ENCODE peak calls at places on chromosomes 12 and 14, in six cellular contexts. One of them, this sample, is unnamed.

GRCh38 chr12:120238224-120238616 is 27.3 kb downstream of the PXN start:
- DNase-seq in sigmoid colon: peak; percentile 63
- DNase-seq in A549: no peak
- DNase-seq in GM12878: no peak
- DNase-seq in HCT116: no peak
- DNase-seq in testis: no peak
- DNase-seq in this sample: no peak

GRCh38 chr14:34699873-34700621 is 14.3 kb downstream of the CFL2 start:
- DNase-seq in HCT116: peak; percentile 72
- DNase-seq in GM12878: no peak
- DNase-seq in testis: no peak
- DNase-seq in A549: peak; percentile 90
- DNase-seq in sigmoid colon: no peak
- DNase-seq in this sample: no peak

GRCh38 chr12:88237954-88238353 is 95.8 kb downstream of the TMTC3 start:
- DNase-seq in GM12878: peak; percentile 7
- DNase-seq in sigmoid colon: no peak
- DNase-seq in A549: peak; percentile 26
- DNase-seq in HCT116: peak; percentile 32
- DNase-seq in testis: no peak
- DNase-seq in this sample: no peak

GRCh38 chr14:94946244-94946643 is 176.3 kb upstream of the GSC start:
- DNase-seq in GM12878: no peak
- DNase-seq in sigmoid colon: no peak
- DNase-seq in HCT116: no peak
- DNase-seq in testis: no peak
- DNase-seq in A549: no peak
- DNase-seq in this sample: no peak

GRCh38 chr12:29167410-29167809 is 18.3 kb downstream of the FAR2 start:
- DNase-seq in testis: no peak
- DNase-seq in GM12878: no peak
- DNase-seq in HCT116: no peak
- DNase-seq in A549: no peak
- DNase-seq in sigmoid colon: no peak
- DNase-seq in this sample: no peak

GRCh38 chr12:71871116-71871515 is 31.6 kb downstream of the TBC1D15 start:
- DNase-seq in HCT116: no peak
- DNase-seq in sigmoid colon: no peak
- DNase-seq in testis: no peak
- DNase-seq in A549: no peak
- DNase-seq in GM12878: no peak
- DNase-seq in this sample: no peak

GRCh38 chr12:117060236-117060926 is 38.8 kb downstream of the TESC start:
- DNase-seq in testis: no peak
- DNase-seq in A549: no peak
- DNase-seq in GM12878: no peak
- DNase-seq in HCT116: no peak
- DNase-seq in sigmoid colon: no peak
- DNase-seq in this sample: peak; percentile 55

GRCh38 chr12:20376984-20377383 is 8.6 kb downstream of the PDE3A start:
- DNase-seq in testis: no peak
- DNase-seq in A549: peak; percentile 44
- DNase-seq in HCT116: peak; percentile 22
- DNase-seq in sigmoid colon: no peak
- DNase-seq in GM12878: no peak
- DNase-seq in this sample: peak; percentile 67

GRCh38 chr14:101817511-101818001 is 56.0 kb downstream of the PPP2R5C start:
- DNase-seq in testis: no peak
- DNase-seq in GM12878: no peak
- DNase-seq in HCT116: no peak
- DNase-seq in sigmoid colon: no peak
- DNase-seq in A549: no peak
- DNase-seq in this sample: peak; percentile 55

GRCh38 chr12:52526511-52526951 is 6.3 kb upstream of the KRT5 start:
- DNase-seq in sigmoid colon: no peak
- DNase-seq in testis: no peak
- DNase-seq in GM12878: no peak
- DNase-seq in A549: no peak
- DNase-seq in HCT116: no peak
- DNase-seq in this sample: no peak

GRCh38 chr12:76713130-76713529 is 50.8 kb upstream of the ZDHHC17 start:
- DNase-seq in HCT116: no peak
- DNase-seq in A549: peak; percentile 8
- DNase-seq in sigmoid colon: no peak
- DNase-seq in testis: no peak
- DNase-seq in GM12878: no peak
- DNase-seq in this sample: no peak

GRCh38 chr14:105197274-105197673 is 16.2 kb upstream of the NUDT14 start:
- DNase-seq in sigmoid colon: no peak
- DNase-seq in A549: peak; percentile 47
- DNase-seq in GM12878: no peak
- DNase-seq in HCT116: no peak
- DNase-seq in testis: no peak
- DNase-seq in this sample: no peak

GRCh38 chr12:124938606-124939427 is 24.4 kb upstream of the UBC start:
- DNase-seq in HCT116: peak; percentile 79
- DNase-seq in sigmoid colon: peak; percentile 86
- DNase-seq in A549: peak; percentile 97
- DNase-seq in GM12878: peak; percentile 55
- DNase-seq in testis: peak; percentile 81
- DNase-seq in this sample: no peak

GRCh38 chr14:54377501-54377900 is 19.3 kb upstream of the CDKN3 start:
- DNase-seq in A549: no peak
- DNase-seq in sigmoid colon: no peak
- DNase-seq in HCT116: no peak
- DNase-seq in testis: no peak
- DNase-seq in GM12878: no peak
- DNase-seq in this sample: no peak

GRCh38 chr14:24984846-24985589 is 64.9 kb downstream of the STXBP6 start:
- DNase-seq in testis: no peak
- DNase-seq in HCT116: no peak
- DNase-seq in GM12878: no peak
- DNase-seq in sigmoid colon: peak; percentile 78
- DNase-seq in A549: no peak
- DNase-seq in this sample: peak; percentile 78

GRCh38 chr12:98814254-98814653 is 169.2 kb downstream of the APAF1 start:
- DNase-seq in GM12878: no peak
- DNase-seq in A549: no peak
- DNase-seq in testis: no peak
- DNase-seq in HCT116: no peak
- DNase-seq in sigmoid colon: no peak
- DNase-seq in this sample: no peak

GRCh38 chr14:93206793-93207467 is at the start of the genes GON7 and UBR7:
- DNase-seq in GM12878: peak; percentile 86
- DNase-seq in testis: peak; percentile 97
- DNase-seq in HCT116: peak; percentile 93
- DNase-seq in sigmoid colon: peak; percentile 97
- DNase-seq in A549: peak; percentile 97
- DNase-seq in this sample: peak; percentile 96
- TF ChIP-seq POLR2A in GM12878: peak; percentile 92
- TF ChIP-seq POLR2A in testis: peak; percentile 50
- TF ChIP-seq POLR2A in HCT116: peak; percentile 51
- TF ChIP-seq POLR2A in sigmoid colon: peak; percentile 41
- TF ChIP-seq POLR2A in A549: peak; percentile 80
- TF ChIP-seq POLR2A in this sample: peak; percentile 94

GRCh38 chr12:6942331-6942665 is 1.3 kb upstream of the RNU7-1 start:
- DNase-seq in HCT116: no peak
- DNase-seq in GM12878: no peak
- DNase-seq in A549: no peak
- DNase-seq in sigmoid colon: no peak
- DNase-seq in testis: no peak
- DNase-seq in this sample: no peak

GRCh38 chr12:6945613-6946012 is 1.8 kb downstream of the C12orf57 start:
- DNase-seq in sigmoid colon: no peak
- DNase-seq in GM12878: no peak
- DNase-seq in HCT116: no peak
- DNase-seq in testis: no peak
- DNase-seq in A549: no peak
- DNase-seq in this sample: no peak

GRCh38 chr12:6944381-6945186 is 762 bp downstream of the C12orf57 start:
- DNase-seq in GM12878: peak; percentile 85
- DNase-seq in A549: peak; percentile 97
- DNase-seq in HCT116: peak; percentile 89
- DNase-seq in sigmoid colon: peak; percentile 98
- DNase-seq in testis: peak; percentile 95
- DNase-seq in this sample: peak; percentile 92

GRCh38 chr12:6943387-6943718 is 263 bp upstream of the RNU7-1 start:
- DNase-seq in HCT116: peak; percentile 89
- DNase-seq in A549: peak; percentile 95
- DNase-seq in testis: peak; percentile 97
- DNase-seq in GM12878: no peak
- DNase-seq in sigmoid colon: peak; percentile 96
- DNase-seq in this sample: peak; percentile 93

GRCh38 chr12:6943719-6944380 is at the start of the genes C12orf57 and RNU7-1:
- DNase-seq in GM12878: peak; percentile 93
- DNase-seq in HCT116: peak; percentile 96
- DNase-seq in sigmoid colon: peak; percentile 92
- DNase-seq in A549: peak; percentile 95
- DNase-seq in testis: peak; percentile 78
- DNase-seq in this sample: peak; percentile 93
- TF ChIP-seq POLR2A in GM12878: peak; percentile 98
- TF ChIP-seq POLR2A in HCT116: peak; percentile 100
- TF ChIP-seq POLR2A in sigmoid colon: peak; percentile 88
- TF ChIP-seq POLR2A in A549: peak; percentile 99
- TF ChIP-seq POLR2A in testis: peak; percentile 55
- TF ChIP-seq POLR2A in this sample: peak; percentile 100

GRCh38 chr12:89382366-89382765 is 30.1 kb upstream of the DUSP6 start:
- DNase-seq in sigmoid colon: no peak
- DNase-seq in A549: no peak
- DNase-seq in testis: no peak
- DNase-seq in GM12878: no peak
- DNase-seq in HCT116: no peak
- DNase-seq in this sample: no peak

GRCh38 chr12:89384050-89384749 is 31.9 kb upstream of the DUSP6 start:
- DNase-seq in sigmoid colon: peak; percentile 75
- DNase-seq in GM12878: no peak
- DNase-seq in A549: no peak
- DNase-seq in testis: peak; percentile 63
- DNase-seq in HCT116: no peak
- DNase-seq in this sample: no peak

GRCh38 chr12:89385965-89386537 is 33.8 kb upstream of the DUSP6 start:
- DNase-seq in sigmoid colon: no peak
- DNase-seq in GM12878: no peak
- DNase-seq in A549: no peak
- DNase-seq in testis: no peak
- DNase-seq in HCT116: no peak
- DNase-seq in this sample: peak; percentile 13

GRCh38 chr12:89384750-89385273 is 32.5 kb upstream of the DUSP6 start:
- DNase-seq in A549: no peak
- DNase-seq in HCT116: no peak
- DNase-seq in testis: no peak
- DNase-seq in sigmoid colon: no peak
- DNase-seq in GM12878: no peak
- DNase-seq in this sample: no peak

GRCh38 chr12:89383235-89384049 is 31.1 kb upstream of the DUSP6 start:
- DNase-seq in sigmoid colon: no peak
- DNase-seq in GM12878: no peak
- DNase-seq in testis: no peak
- DNase-seq in A549: no peak
- DNase-seq in HCT116: no peak
- DNase-seq in this sample: no peak
- TF ChIP-seq POLR2A in sigmoid colon: no peak
- TF ChIP-seq POLR2A in GM12878: no peak
- TF ChIP-seq POLR2A in testis: no peak
- TF ChIP-seq POLR2A in A549: no peak
- TF ChIP-seq POLR2A in HCT116: no peak
- TF ChIP-seq POLR2A in this sample: no peak

DNA sequence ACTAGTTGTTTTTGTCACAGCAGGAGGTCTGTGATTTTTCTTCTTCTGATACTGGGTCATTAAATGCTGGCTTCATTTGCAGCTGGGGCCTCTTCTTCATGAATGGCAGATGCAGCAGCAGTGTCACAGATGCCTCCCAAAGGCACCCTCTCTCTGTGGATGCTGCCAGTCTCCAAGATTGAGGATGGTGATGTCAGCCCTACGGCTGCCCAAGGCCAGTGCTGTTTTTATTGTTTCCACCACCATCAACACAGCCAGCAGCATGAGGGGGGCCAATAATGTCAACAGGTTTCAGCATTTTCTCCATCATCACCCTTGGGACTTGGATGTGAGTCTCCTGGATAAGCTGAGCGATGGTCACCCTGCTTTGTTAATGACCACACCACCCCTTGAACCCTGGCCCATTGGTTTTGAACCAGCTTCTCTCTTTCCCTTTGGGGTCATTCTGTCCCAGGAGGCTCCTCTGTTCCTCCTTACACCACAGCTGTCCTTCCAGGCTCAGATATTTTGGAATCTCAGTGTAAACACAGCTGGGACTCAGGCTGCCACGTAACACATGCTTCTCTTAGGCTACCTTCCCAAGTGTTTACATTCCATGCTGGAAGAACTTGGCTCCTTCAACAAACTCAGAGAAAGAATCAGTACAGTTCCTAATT is 151.7 kb upstream of the DDHD1 start:
- DNase-seq in A549: no peak
- DNase-seq in HCT116: no peak
- DNase-seq in sigmoid colon: peak; percentile 63
- DNase-seq in testis: no peak
- DNase-seq in GM12878: no peak
- DNase-seq in this sample: no peak
- TF ChIP-seq POLR2A in A549: no peak
- TF ChIP-seq POLR2A in HCT116: no peak
- TF ChIP-seq POLR2A in sigmoid colon: no peak
- TF ChIP-seq POLR2A in testis: no peak
- TF ChIP-seq POLR2A in GM12878: no peak
- TF ChIP-seq POLR2A in this sample: no peak

GRCh38 chr12:59596232-59597143 is 659 bp downstream of the SLC16A7 start:
- DNase-seq in GM12878: peak; percentile 35
- DNase-seq in HCT116: peak; percentile 41
- DNase-seq in testis: peak; percentile 82
- DNase-seq in A549: peak; percentile 9
- DNase-seq in sigmoid colon: peak; percentile 93
- DNase-seq in this sample: peak; percentile 80
- TF ChIP-seq POLR2A in GM12878: peak; percentile 76
- TF ChIP-seq POLR2A in HCT116: no peak
- TF ChIP-seq POLR2A in testis: no peak
- TF ChIP-seq POLR2A in A549: no peak
- TF ChIP-seq POLR2A in sigmoid colon: peak; percentile 37
- TF ChIP-seq POLR2A in this sample: peak; percentile 47

DNA sequence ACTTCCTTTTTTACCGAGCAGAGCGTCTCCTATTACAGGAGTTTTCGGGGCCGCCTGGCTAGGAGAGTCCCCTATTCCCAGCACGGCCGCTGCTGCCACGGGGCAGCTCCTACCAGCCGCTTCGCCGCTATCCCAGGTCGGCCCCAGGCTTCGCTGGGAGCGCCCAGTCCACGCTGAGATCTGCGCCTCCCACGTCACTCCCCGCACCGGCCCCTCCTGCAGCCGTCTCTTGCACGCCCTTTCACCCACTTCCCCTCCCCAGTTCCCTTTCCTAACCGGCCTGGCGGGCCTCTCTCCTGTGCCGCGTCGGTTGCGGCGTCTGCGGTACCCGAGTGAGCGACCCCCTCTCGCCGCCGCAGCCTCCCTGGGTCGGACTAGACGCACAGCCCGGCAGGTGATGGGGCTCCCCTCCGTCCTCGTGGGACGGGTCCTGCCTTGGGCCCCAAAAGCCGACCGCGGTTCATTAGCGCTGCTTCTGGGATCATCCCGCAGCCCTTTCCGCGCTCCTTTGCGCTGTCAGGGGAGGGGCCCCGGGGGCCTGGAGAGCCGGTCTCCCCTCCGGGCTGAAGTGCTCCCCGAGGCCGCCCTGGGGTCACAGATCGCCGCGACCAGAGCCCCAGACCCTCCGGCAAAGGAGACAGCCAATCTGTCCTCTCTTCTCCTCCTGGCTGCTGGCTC is 1318.4 kb downstream of the TMEM121 start:
- DNase-seq in A549: peak; percentile 58
- DNase-seq in sigmoid colon: peak; percentile 76
- DNase-seq in testis: peak; percentile 84
- DNase-seq in HCT116: no peak
- DNase-seq in GM12878: no peak
- DNase-seq in this sample: no peak
- TF ChIP-seq POLR2A in A549: peak; percentile 48
- TF ChIP-seq POLR2A in sigmoid colon: no peak
- TF ChIP-seq POLR2A in testis: no peak
- TF ChIP-seq POLR2A in HCT116: no peak
- TF ChIP-seq POLR2A in GM12878: peak; percentile 77
- TF ChIP-seq POLR2A in this sample: peak; percentile 73